ENCODE peak calls at places on chromosomes 13 and 19, in eight cellular contexts. S is HFFc6, Q is astrocyte of the cerebellum, V is AG10803, N is cardiac fibroblast, I is adrenal gland, O is tibial nerve, H is astrocyte of the spinal cord. D is an unnamed sample.

GRCh38 chr13:65943024-65943423 is 1287.1 kb downstream of the PCDH9 start:
- DNase-seq in I (no peak), H (peak; percentile 65), Q (peak; percentile 8), V (no peak), S (peak; percentile 24), O (no peak), N (peak; percentile 71), D (no peak)

GRCh38 chr13:95677564-95678386 is 836 bp downstream of the DNAJC3 start:
- DNase-seq in Q (peak; percentile 3), H (peak; percentile 38), I (no peak), O (no peak), S (peak; percentile 28), V (peak; percentile 21), N (peak; percentile 34), D (peak; percentile 65)

GRCh38 chr13:31538067-31539042 is 201.0 kb upstream of the RXFP2 start:
- DNase-seq in H (peak; percentile 42), O (no peak), I (no peak), V (peak; percentile 52), N (peak; percentile 71), Q (no peak), S (peak; percentile 19), D (no peak)

GRCh38 chr19:38394488-38394887 is 6.0 kb downstream of the SPRED3 start:
- DNase-seq in I (no peak), S (no peak), O (no peak), H (no peak), Q (no peak), V (no peak), N (no peak), D (no peak)

GRCh38 chr19:57068921-57069697 is 50.7 kb upstream of the USP29 start:
- DNase-seq in Q (no peak), N (no peak), V (no peak), O (no peak), I (peak; percentile 89), S (no peak), H (no peak), D (no peak)

GRCh38 chr13:111558700-111559088 is 238.3 kb downstream of the TEX29 start:
- DNase-seq in H (no peak), N (no peak), O (no peak), S (no peak), I (no peak), V (no peak), Q (no peak), D (no peak)

GRCh38 chr13:97344250-97345175 is 89.5 kb upstream of the RAP2A start:
- DNase-seq in O (peak; percentile 24), V (peak; percentile 64), S (peak; percentile 47), H (peak; percentile 63), I (peak; percentile 75), N (peak; percentile 79), Q (peak; percentile 44), D (peak; percentile 39)

GRCh38 chr13:50511877-50512332 is 331.6 kb downstream of the DLEU7 start:
- DNase-seq in Q (no peak), H (no peak), O (no peak), V (no peak), I (no peak), S (no peak), N (no peak), D (no peak)

GRCh38 chr19:10544753-10545251 is 1.1 kb downstream of the ATG4D start:
- DNase-seq in Q (no peak), S (no peak), H (no peak), O (no peak), N (no peak), I (peak; percentile 40), V (no peak), D (no peak)

GRCh38 chr13:30745917-30746686 is 10.8 kb downstream of the ALOX5AP start:
- DNase-seq in H (peak; percentile 44), Q (no peak), V (no peak), I (no peak), N (no peak), O (no peak), S (no peak), D (no peak)

GRCh38 chr19:14368011-14368513 is 13.2 kb upstream of the ADGRE5 start:
- DNase-seq in Q (no peak), O (no peak), I (no peak), H (no peak), S (no peak), V (no peak), N (no peak), D (no peak)

GRCh38 chr19:5395996-5396939 is 55.7 kb upstream of the PTPRS start:
- DNase-seq in H (no peak), Q (no peak), V (no peak), O (no peak), N (no peak), S (no peak), I (no peak), D (no peak)

GRCh38 chr13:94073006-94073744 is 406.3 kb downstream of the DCT start:
- DNase-seq in V (peak; percentile 91), O (no peak), Q (peak; percentile 88), H (peak; percentile 92), I (no peak), N (peak; percentile 66), S (peak; percentile 76), D (no peak)

GRCh38 chr13:22455036-22455435 is 725.7 kb upstream of the SGCG start:
- DNase-seq in N (no peak), O (no peak), S (no peak), Q (no peak), V (no peak), I (no peak), H (no peak), D (no peak)

GRCh38 chr13:41026806-41027205 is 7.7 kb upstream of the ELF1 start:
- DNase-seq in S (no peak), Q (no peak), O (no peak), V (no peak), N (no peak), H (no peak), I (no peak), D (no peak)

GRCh38 chr19:54418030-54418929 is 3.0 kb downstream of the TTYH1 start:
- DNase-seq in Q (no peak), H (no peak), S (peak; percentile 24), N (peak; percentile 52), V (peak; percentile 36), I (peak; percentile 33), O (no peak), D (no peak)

GRCh38 chr13:51935326-51936171 is 73.8 kb downstream of the CCDC70 start:
- DNase-seq in H (no peak), N (peak; percentile 8), V (no peak), I (no peak), Q (no peak), S (peak; percentile 3), O (no peak), D (no peak)

DNA sequence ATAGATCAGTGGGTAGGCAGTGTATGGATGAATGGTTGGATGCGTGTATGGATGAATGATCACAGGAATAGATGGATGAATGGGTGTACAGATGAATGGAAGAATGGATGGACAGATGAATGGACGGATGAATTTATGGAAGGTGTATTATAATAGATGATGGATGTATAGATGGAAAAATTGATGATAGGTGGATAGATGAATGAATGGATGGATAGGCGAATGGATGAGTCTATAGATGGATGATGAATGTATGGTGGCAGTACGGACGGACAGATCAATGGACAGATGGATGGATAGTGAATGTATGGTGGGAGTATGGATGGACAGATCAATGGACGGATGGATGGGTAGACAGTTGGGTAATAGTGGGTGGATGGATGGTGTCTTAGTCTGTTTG is 49.0 kb upstream of the ONECUT3 start:
- DNase-seq in I (no peak), S (no peak), H (no peak), Q (no peak), N (no peak), V (no peak), O (no peak), D (no peak)
- TF ChIP-seq CTCF in I (no peak), S (no peak), H (no peak), Q (no peak), N (no peak), V (no peak), O (no peak), D (no peak)

DNA sequence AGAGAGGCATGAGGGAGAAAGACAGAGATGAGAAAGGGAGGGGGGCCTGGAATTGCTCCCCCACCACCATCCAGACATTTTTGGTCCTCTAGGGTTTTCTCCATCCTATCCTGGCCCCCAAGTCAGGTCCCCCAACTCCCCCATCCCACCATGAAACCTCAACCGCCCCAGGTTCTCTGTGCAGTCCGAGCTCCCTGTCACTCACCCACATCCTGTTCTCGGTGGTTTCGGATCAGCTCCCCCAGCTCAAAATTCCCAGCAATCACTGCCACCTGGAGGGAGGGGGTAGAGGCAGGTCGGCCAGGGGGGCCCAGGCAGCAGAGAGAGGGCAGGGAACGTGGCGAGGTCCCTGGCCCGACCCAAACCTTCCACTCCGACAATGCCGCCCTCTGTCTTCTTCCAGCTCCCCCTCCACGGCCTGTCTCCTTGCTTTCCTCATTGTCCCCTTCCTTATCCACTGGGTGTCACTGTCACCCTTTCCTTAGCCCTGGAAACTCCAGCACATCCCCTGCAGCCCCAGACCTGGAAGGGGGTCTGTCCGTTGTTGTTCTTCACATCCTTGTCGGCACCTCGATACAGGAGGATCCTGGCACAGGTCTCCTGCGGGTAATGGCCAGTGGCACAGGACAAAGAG is 15.6 kb downstream of the SHANK1 start:
- DNase-seq in N (no peak), O (no peak), S (no peak), I (no peak), Q (no peak), H (no peak), V (no peak), D (no peak)
- TF ChIP-seq CTCF in N (no peak), O (no peak), S (peak; percentile 46), I (no peak), Q (no peak), H (no peak), V (peak; percentile 13), D (no peak)

GRCh38 chr19:45406957-45407375 is 522 bp downstream of the POLR1G start:
- DNase-seq in Q (no peak), O (no peak), S (no peak), V (no peak), H (no peak), N (no peak), I (no peak), D (no peak)
- TF ChIP-seq CTCF in Q (no peak), O (no peak), S (no peak), V (no peak), H (no peak), N (no peak), I (no peak), D (no peak)

DNA sequence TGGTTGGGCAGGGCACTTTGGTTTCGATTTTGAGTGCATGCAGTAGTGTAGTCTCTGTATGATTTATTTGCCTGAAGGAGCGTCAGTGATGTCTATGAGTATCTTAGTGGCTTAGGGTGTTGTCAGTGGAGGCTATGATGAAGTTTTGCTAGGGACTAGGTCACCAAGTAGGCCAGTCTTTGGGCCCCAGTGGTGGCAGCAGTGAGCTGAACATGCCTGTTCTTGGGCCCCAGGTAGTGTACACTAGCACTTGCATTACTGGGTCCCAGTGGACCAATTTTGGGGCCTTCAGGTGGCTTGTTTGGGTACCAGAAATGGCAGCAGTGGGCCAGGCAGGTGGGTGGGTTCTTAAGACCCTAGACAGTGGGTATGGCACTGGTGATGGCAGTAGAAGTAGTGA is 598.7 kb upstream of the SPRY2 start:
- DNase-seq in V (no peak), N (no peak), H (no peak), O (no peak), I (no peak), Q (no peak), S (no peak), D (no peak)
- TF ChIP-seq CTCF in V (no peak), N (no peak), H (no peak), O (no peak), I (no peak), Q (no peak), S (no peak), D (no peak)

DNA sequence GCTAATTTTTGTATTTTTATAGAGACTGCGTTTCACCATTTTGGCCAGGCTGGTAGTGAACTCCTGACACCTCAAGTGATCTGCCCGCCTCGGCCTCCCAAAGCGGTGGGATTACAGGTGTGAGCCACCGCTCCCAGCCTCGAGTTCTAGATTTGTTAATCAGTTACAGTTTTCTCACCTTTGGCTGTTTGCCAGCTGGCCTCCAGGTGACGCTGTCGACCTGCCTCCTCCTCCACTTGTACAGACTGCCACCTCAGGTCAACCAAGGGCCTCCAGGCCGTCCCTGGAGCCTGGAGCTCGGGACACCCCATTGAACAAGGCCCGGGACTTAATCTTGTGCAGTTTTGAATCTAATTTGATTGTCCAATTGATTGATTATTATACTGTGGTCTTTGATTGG is 45.5 kb downstream of the IER2 start:
- DNase-seq in O (no peak), H (no peak), Q (no peak), S (no peak), N (no peak), I (no peak), V (no peak), D (peak; percentile 63)
- TF ChIP-seq CTCF in O (peak; percentile 42), H (no peak), Q (no peak), S (no peak), N (no peak), I (no peak), V (no peak), D (no peak)

D was measured in lung.